ENCODE peak calls at places on chromosome 19, in four cellular contexts. T, U, P and J are unnamed samples.

GRCh38 chr19:43575955-43576451 is 402 bp downstream of the PINLYP start:
- DNase-seq in T (no peak), U (no peak), P (no peak), J (no peak)

GRCh38 chr19:34428549-34429285 is 536 bp downstream of the UBA2 start:
- DNase-seq in T (no peak), U (no peak), P (peak; percentile 66), J (no peak)

GRCh38 chr19:53812335-53812734 is 11.8 kb downstream of the NLRP12 start:
- DNase-seq in T (peak; percentile 70), U (no peak), P (no peak), J (no peak)

GRCh38 chr19:33399081-33399744 is 25.7 kb downstream of the CEBPG start:
- DNase-seq in T (no peak), U (no peak), P (no peak), J (no peak)

GRCh38 chr19:32010071-32010470 is 335.3 kb upstream of the ZNF507 start:
- DNase-seq in T (no peak), U (no peak), P (no peak), J (no peak)

GRCh38 chr19:58558623-58559274 is 338 bp upstream of the UBE2M start:
- DNase-seq in T (peak; percentile 100), U (peak; percentile 99), P (peak; percentile 100), J (peak; percentile 100)

GRCh38 chr19:48147597-48148175 is 22.5 kb downstream of the LIG1 start:
- DNase-seq in T (peak; percentile 24), U (no peak), P (no peak), J (no peak)

GRCh38 chr19:47663911-47664771 is 49.1 kb upstream of the EHD2 start:
- DNase-seq in T (no peak), U (no peak), P (no peak), J (no peak)

GRCh38 chr19:22144394-22144793 is 52.4 kb downstream of the ZNF676 start:
- DNase-seq in T (no peak), U (no peak), P (no peak), J (peak; percentile 1)

GRCh38 chr19:31154021-31154420 is 195.2 kb downstream of the TSHZ3 start:
- DNase-seq in T (no peak), U (no peak), P (no peak), J (no peak)

GRCh38 chr19:44757057-44757734 is 8.7 kb downstream of the BCL3 start:
- DNase-seq in T (peak; percentile 78), U (no peak), P (no peak), J (peak; percentile 62)

GRCh38 chr19:35144259-35144599 is 1.2 kb downstream of the FXYD7 start:
- DNase-seq in T (no peak), U (no peak), P (no peak), J (no peak)

GRCh38 chr19:6002591-6002990 is 24.7 kb upstream of the RANBP3 start:
- DNase-seq in T (no peak), U (no peak), P (no peak), J (no peak)

GRCh38 chr19:19113040-19113541 is 25.2 kb downstream of the TMEM161A start:
- DNase-seq in T (peak; percentile 90), U (no peak), P (peak; percentile 21), J (peak; percentile 49)

GRCh38 chr19:29724102-29724641 is 9.1 kb upstream of the C19orf12 start:
- DNase-seq in T (peak; percentile 77), U (peak; percentile 31), P (peak; percentile 69), J (peak; percentile 37)

GRCh38 chr19:50909240-50910070 is 1.7 kb downstream of the KLK4 start:
- DNase-seq in T (peak; percentile 100), U (peak; percentile 80), P (peak; percentile 58), J (peak; percentile 98)

GRCh38 chr19:5850743-5851293 is 431 bp downstream of the FUT3 start:
- DNase-seq in T (no peak), U (no peak), P (no peak), J (no peak)

GRCh38 chr19:2308114-2308556 is at the start of gene LINGO3:
- DNase-seq in T (no peak), U (no peak), P (no peak), J (peak; percentile 38)

GRCh38 chr19:28694812-28695211 is 518.1 kb downstream of the UQCRFS1 start:
- DNase-seq in T (no peak), U (no peak), P (no peak), J (no peak)

GRCh38 chr19:14383898-14384669 is 2.8 kb downstream of the ADGRE5 start:
- DNase-seq in T (no peak), U (peak; percentile 78), P (peak; percentile 84), J (no peak)

GRCh38 chr19:6066661-6067646 is 43.3 kb downstream of the RFX2 start:
- DNase-seq in T (peak; percentile 92), U (no peak), P (no peak), J (peak; percentile 85)

GRCh38 chr19:33888665-33889064 is 92.0 kb downstream of the KCTD15 start:
- DNase-seq in T (no peak), U (no peak), P (no peak), J (no peak)

GRCh38 chr19:29666634-29667389 is 1.6 kb downstream of the PLEKHF1 start:
- DNase-seq in T (peak; percentile 85), U (no peak), P (peak; percentile 45), J (peak; percentile 62)

GRCh38 chr19:7515471-7516226 is at the start of gene ZNF358:
- DNase-seq in T (peak; percentile 92), U (peak; percentile 59), P (peak; percentile 69), J (peak; percentile 86)

GRCh38 chr19:14599548-14600147 is 16.8 kb downstream of the CLEC17A start:
- DNase-seq in T (no peak), U (no peak), P (no peak), J (no peak)

GRCh38 chr19:38544569-38545315 is 73.0 kb downstream of the MAP4K1 start:
- DNase-seq in T (no peak), U (no peak), P (no peak), J (no peak)

GRCh38 chr19:44869728-44870470 is 21.2 kb upstream of the TOMM40 start:
- DNase-seq in T (no peak), U (no peak), P (no peak), J (no peak)

GRCh38 chr19:6705931-6706632 is 14.4 kb downstream of the C3 start:
- DNase-seq in T (no peak), U (no peak), P (no peak), J (no peak)

GRCh38 chr19:3083964-3084363 is 10.2 kb upstream of the GNA11 start:
- DNase-seq in T (no peak), U (no peak), P (no peak), J (no peak)

DNA sequence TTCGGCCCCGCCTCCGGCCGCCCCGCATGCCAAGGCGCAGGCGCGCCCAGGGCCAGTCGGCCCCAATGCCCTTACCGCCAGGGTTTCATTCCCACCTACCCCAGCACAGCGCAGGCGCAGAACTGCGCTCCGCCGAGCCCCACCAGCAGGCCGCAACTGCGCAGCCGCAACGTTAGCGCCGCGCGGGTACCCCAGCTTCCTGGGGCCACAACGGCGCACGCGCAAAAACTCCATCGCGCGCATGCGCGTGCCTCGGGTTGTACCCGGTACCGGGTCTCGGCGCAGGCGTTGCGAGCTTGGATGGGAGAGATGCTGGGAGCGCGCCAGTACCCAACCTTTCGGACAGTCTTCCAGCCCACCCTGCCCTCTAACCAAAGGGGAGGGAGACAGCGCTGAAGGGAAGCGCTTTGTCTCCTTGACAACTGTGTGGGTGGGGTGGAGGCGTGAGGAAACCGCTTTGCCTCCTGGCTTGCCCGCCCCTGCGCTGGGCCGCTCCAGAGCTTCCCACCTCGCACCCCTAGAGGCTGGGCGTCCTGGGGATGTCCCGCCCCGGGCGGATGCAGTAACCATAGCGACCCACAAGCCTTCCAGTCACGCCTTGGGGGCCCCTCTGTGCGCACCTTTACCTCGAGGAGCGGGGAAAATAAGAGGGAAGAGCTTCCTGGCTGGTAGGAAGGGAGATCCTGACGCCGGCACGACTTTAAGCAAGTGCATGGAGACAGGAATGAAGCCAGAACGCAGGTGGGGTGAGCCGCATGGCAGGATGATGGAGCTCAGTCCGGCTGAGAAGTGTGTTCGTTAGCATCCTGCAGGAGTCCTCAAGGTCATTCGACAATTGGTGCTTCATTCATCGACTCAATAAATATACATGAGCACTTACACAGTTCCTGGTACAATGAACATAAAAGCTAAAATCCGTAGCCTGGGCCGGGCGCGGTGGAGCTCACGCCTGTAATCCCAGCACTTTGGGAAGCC is 525 bp upstream of the MYPOP start:
- DNase-seq in T (peak; percentile 100), U (peak; percentile 99), P (peak; percentile 98), J (peak; percentile 100)
- TF ChIP-seq CTCF in T (no peak), U (no peak), P (no peak), J (no peak)

DNA sequence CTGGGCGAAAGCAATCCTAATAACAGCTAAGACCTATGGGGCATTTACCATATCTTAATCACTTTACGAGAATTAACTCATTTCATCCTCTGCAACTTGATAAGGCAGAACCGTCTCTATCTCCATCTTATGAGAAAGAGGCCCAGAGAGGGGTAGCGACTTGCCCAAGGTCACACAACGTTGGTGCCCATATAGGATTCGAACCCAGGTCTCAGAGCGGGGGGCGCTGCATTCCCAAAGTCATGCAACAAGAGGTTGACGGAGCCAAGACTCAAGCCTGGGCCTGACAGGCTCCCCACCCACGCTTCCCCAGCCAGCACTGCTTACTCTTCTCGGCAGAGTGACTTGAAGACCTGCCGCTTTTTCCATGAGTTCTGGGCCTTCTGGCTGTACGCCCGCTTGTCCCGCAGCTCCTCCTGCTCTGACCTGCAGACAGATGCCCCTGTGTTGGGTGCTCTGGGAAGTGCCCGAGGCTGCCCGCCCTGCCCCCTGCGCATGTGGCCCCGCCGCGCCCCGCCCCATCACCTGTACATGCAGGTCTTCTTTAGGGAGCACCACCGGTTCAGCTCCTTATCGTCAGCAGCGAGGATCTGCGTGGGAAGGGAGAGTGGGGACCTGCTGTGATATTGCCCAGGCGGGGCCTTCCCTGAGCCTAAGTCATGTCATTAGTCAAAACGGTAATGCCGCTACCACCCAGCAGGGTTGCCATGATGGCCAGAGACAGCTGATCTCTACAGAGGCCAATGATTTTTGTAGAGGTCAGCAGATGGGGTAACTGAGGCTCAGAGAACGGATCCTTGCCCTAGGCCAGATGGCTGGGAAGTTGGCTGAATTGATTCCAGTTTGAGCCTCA is 10.8 kb downstream of the KRI1 start:
- DNase-seq in T (peak; percentile 64), U (no peak), P (peak; percentile 51), J (no peak)
- TF ChIP-seq CTCF in T (peak; percentile 58), U (no peak), P (no peak), J (no peak)

DNA sequence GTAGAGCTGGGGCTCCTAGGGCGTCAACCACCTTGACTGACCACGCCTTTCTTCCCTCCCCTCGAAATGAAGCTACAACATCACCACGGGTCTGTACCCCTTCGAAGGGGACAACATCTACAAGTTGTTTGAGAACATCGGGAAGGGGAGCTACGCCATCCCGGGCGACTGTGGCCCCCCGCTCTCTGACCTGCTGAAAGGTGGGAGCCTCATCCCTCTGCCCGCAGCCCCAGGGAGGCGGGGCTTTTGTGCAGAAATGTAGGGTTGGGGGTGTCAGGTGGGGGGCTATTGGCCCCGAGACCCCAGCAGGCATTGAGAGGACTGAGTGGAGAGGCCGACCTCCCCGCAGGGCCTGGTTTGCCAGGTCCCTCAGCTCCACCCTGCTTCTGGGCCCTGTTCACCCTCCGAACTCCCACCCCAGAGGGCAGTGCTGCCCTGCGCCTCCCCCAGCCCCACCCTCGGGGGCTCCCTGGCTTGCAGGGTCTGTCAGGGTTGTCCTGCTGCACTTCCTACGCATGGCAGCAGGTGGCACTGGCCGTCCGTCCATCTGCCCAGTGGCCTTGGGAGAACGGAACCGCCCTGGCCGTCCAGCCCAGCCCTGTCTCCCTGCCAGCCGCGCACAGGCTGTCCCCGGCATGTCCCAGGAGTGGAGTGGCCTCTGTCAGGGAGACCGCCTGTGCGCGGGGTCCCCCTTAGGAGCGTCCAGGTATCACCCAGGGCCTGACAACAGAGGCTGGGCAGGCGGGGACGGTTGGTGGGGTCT is 15.7 kb downstream of the STK11 start:
- DNase-seq in T (peak; percentile 82), U (no peak), P (no peak), J (peak; percentile 67)
- TF ChIP-seq CTCF in T (peak; percentile 74), U (peak; percentile 40), P (no peak), J (peak; percentile 67)

DNA sequence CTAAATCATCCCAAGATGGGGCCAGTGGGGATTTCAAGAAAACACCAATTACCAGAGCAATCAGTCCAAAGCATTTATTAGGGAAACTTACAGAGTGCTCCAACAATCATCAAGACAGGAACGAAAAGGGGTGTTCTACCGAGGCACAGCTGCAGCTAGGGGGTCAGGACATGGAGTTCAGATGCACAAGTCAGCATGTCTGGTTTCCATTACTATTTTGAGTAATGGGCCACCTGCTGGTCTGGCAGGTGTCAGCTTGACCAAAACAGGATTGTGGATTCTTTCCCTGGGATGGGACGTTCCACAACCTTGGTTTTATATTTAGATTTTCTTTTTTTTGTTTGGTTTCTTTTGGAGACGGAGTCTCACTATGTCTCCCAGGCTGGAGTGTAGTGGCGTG is 3.9 kb upstream of the UBL5 start:
- DNase-seq in T (no peak), U (no peak), P (no peak), J (no peak)
- TF ChIP-seq CTCF in T (no peak), U (no peak), P (no peak), J (no peak)